ENCODE peak calls at places on chromosomes 5 and 9, in ten cellular contexts. W, L, Y, T, G, F, D, U, A and Z are unnamed samples. For H3K4me1, the result is how much of the 10 kb centered on the place peaks cover.

GRCh38 chr5:33065146-33065545 is 354.0 kb downstream of the NPR3 start:
- DNase-seq in W (no peak), L (no peak), Y (no peak), T (no peak), G (peak), F (no peak), D (no peak), U (no peak), A (no peak), Z (no peak)

GRCh38 chr5:167743685-167744084 is 547.8 kb upstream of the WWC1 start:
- DNase-seq in W (no peak), L (no peak), Y (no peak), T (peak), G (peak), F (no peak), D (peak), U (no peak), A (no peak), Z (no peak)

GRCh38 chr9:69234683-69235082 is 60.6 kb downstream of the TJP2 start:
- DNase-seq in W (no peak), L (no peak), Y (no peak), T (no peak), G (no peak), F (no peak), D (no peak), U (no peak), A (no peak), Z (no peak)

GRCh38 chr9:81430727-81431126 is 258.6 kb downstream of the TLE1 start:
- DNase-seq in W (no peak), L (no peak), Y (no peak), T (no peak), G (peak), F (no peak), D (no peak), U (no peak), A (no peak), Z (no peak)

GRCh38 chr9:99193466-99193821 is 28.3 kb downstream of the ALG2 start:
- DNase-seq in W (no peak), L (no peak), Y (no peak), T (no peak), G (no peak), F (no peak), D (no peak), U (no peak), A (no peak), Z (no peak)

GRCh38 chr5:55985181-55985580 is 9.6 kb downstream of the IL6ST start:
- DNase-seq in W (no peak), L (no peak), Y (no peak), T (no peak), G (no peak), F (no peak), D (no peak), U (no peak), A (no peak), Z (no peak)

GRCh38 chr5:176816043-176816745 is 5.8 kb downstream of the UNC5A start:
- DNase-seq in W (no peak), L (no peak), Y (no peak), T (no peak), G (no peak), F (no peak), D (no peak), U (no peak), A (no peak), Z (no peak)

GRCh38 chr5:74974451-74975089 is 77.8 kb downstream of the GCNT4 start:
- DNase-seq in W (no peak), L (no peak), Y (no peak), T (no peak), G (no peak), F (no peak), D (no peak), U (no peak), A (no peak), Z (no peak)

GRCh38 chr5:14445581-14446290 is 135.9 kb upstream of the OTULINL start:
- DNase-seq in W (no peak), L (no peak), Y (no peak), T (peak), G (peak), F (no peak), D (peak), U (peak), A (peak), Z (no peak)

GRCh38 chr5:127442085-127442484 is 75.4 kb upstream of the PRRC1 start:
- DNase-seq in W (no peak), L (no peak), Y (no peak), T (no peak), G (no peak), F (peak), D (peak), U (no peak), A (no peak), Z (no peak)

GRCh38 chr9:33943389-33943788 is 105.3 kb downstream of the UBAP2 start:
- DNase-seq in W (no peak), L (no peak), Y (no peak), T (no peak), G (no peak), F (no peak), D (no peak), U (no peak), A (no peak), Z (no peak)

GRCh38 chr5:66669086-66669861 is 73.1 kb downstream of the MAST4 start:
- DNase-seq in W (no peak), L (no peak), Y (no peak), T (no peak), G (no peak), F (no peak), D (no peak), U (no peak), A (no peak), Z (no peak)

GRCh38 chr5:418681-419121 is 24.3 kb upstream of the EXOC3 start:
- DNase-seq in W (no peak), L (no peak), Y (peak), T (no peak), G (peak), F (no peak), D (no peak), U (no peak), A (no peak), Z (no peak)

GRCh38 chr5:119943148-119943547 is 313.8 kb downstream of the FAM170A start:
- DNase-seq in W (no peak), L (no peak), Y (no peak), T (no peak), G (peak), F (no peak), D (no peak), U (no peak), A (no peak), Z (no peak)

GRCh38 chr9:128456613-128457061 is 831 bp downstream of the ODF2 start:
- DNase-seq in W (no peak), L (peak), Y (peak), T (peak), G (peak), F (peak), D (peak), U (peak), A (peak), Z (peak)

GRCh38 chr5:113271015-113271414 is 163.8 kb downstream of the TSSK1B start:
- DNase-seq in W (no peak), L (no peak), Y (no peak), T (peak), G (peak), F (no peak), D (no peak), U (no peak), A (no peak), Z (no peak)

GRCh38 chr9:126517751-126518261 is 95.9 kb upstream of the LMX1B start:
- DNase-seq in W (no peak), L (no peak), Y (no peak), T (no peak), G (no peak), F (no peak), D (no peak), U (no peak), A (no peak), Z (no peak)

GRCh38 chr5:28301676-28302075 is 1263.3 kb upstream of the CDH9 start:
- DNase-seq in W (no peak), L (no peak), Y (no peak), T (no peak), G (peak), F (no peak), D (peak), U (no peak), A (no peak), Z (no peak)

GRCh38 chr9:26949604-26950003 is 2.6 kb upstream of the PLAA start:
- DNase-seq in W (no peak), L (no peak), Y (no peak), T (no peak), G (peak), F (no peak), D (no peak), U (no peak), A (no peak), Z (no peak)

GRCh38 chr9:714675-715074 is 126.8 kb upstream of the DMRT1 start:
- DNase-seq in W (no peak), L (no peak), Y (no peak), T (no peak), G (no peak), F (no peak), D (no peak), U (no peak), A (no peak), Z (no peak)

GRCh38 chr5:76690704-76691469 is 25.0 kb upstream of the F2R start:
- DNase-seq in W (no peak), L (no peak), Y (no peak), T (peak), G (peak), F (no peak), D (no peak), U (no peak), A (no peak), Z (no peak)

GRCh38 chr5:1542011-1542410 is 18.3 kb upstream of the LPCAT1 start:
- DNase-seq in W (no peak), L (no peak), Y (no peak), T (peak), G (peak), F (no peak), D (no peak), U (peak), A (no peak), Z (no peak)

GRCh38 chr9:29556317-29556716 is 1983.0 kb upstream of the C9orf72 start:
- DNase-seq in W (no peak), L (no peak), Y (no peak), T (no peak), G (peak), F (peak), D (peak), U (no peak), A (no peak), Z (no peak)

GRCh38 chr5:135650081-135650480 is 71.3 kb upstream of the CXCL14 start:
- DNase-seq in W (no peak), L (no peak), Y (no peak), T (no peak), G (no peak), F (no peak), D (no peak), U (no peak), A (no peak), Z (no peak)

GRCh38 chr9:81557957-81558791 is 131.2 kb downstream of the TLE1 start:
- DNase-seq in W (no peak), L (peak), Y (no peak), T (no peak), G (peak), F (no peak), D (peak), U (no peak), A (peak), Z (no peak)

GRCh38 chr5:67548520-67549262 is 352.1 kb upstream of the CD180 start:
- DNase-seq in W (no peak), L (no peak), Y (no peak), T (no peak), G (no peak), F (no peak), D (no peak), U (no peak), A (no peak), Z (no peak)

GRCh38 chr9:89481161-89481915 is 16.6 kb downstream of the SEMA4D start:
- DNase-seq in W (no peak), L (no peak), Y (no peak), T (no peak), G (no peak), F (no peak), D (no peak), U (no peak), A (no peak), Z (no peak)

GRCh38 chr5:96066386-96066719 is 104.7 kb upstream of the ELL2 start:
- DNase-seq in W (no peak), L (no peak), Y (no peak), T (no peak), G (no peak), F (no peak), D (no peak), U (no peak), A (no peak), Z (no peak)

GRCh38 chr5:88732181-88732633 is 150.8 kb downstream of the MEF2C start:
- DNase-seq in W (peak), L (no peak), Y (peak), T (peak), G (peak), F (no peak), D (no peak), U (peak), A (peak), Z (peak)
- H3K4me1 ChIP-seq in W (half or more), L (under half), Y (half or more), T (under half), G (under half), F (under half), D (under half), U (under half), A (under half), Z (under half)

DNA sequence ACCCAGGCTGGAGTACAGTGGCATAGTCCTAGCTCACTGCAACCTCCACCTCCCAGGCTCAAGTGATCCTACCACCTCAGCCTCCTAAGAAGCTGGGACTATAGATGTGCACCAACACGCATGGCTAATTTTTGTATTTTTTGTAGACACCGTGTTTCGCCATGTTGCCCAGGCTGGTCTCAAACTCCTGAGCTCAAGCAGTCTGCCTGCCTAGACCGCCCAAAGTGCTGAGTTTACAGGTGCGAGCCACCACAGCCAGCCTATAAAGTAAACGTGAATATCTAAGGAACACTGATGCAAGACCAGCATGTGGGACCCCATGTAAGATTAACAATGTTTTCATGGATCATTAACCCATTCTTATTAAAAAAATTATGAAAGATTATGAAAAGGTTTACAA is 15.9 kb downstream of the ANXA2R start:
- DNase-seq in W (no peak), L (no peak), Y (no peak), T (no peak), G (no peak), F (no peak), D (no peak), U (no peak), A (no peak), Z (no peak)
- H3K27ac ChIP-seq in W (no peak), L (no peak), Y (no peak), T (no peak), G (no peak), F (no peak), D (no peak), U (no peak), A (no peak), Z (no peak)

GRCh38 chr9:132826576-132827365 is 51.3 kb downstream of the AK8 start:
- DNase-seq in W (no peak), L (no peak), Y (no peak), T (no peak), G (no peak), F (no peak), D (no peak), U (no peak), A (no peak), Z (no peak)
- H3K4me1 ChIP-seq in W (under half), L (under half), Y (under half), T (under half), G (under half), F (under half), D (under half), U (under half), A (under half), Z (under half)

DNA sequence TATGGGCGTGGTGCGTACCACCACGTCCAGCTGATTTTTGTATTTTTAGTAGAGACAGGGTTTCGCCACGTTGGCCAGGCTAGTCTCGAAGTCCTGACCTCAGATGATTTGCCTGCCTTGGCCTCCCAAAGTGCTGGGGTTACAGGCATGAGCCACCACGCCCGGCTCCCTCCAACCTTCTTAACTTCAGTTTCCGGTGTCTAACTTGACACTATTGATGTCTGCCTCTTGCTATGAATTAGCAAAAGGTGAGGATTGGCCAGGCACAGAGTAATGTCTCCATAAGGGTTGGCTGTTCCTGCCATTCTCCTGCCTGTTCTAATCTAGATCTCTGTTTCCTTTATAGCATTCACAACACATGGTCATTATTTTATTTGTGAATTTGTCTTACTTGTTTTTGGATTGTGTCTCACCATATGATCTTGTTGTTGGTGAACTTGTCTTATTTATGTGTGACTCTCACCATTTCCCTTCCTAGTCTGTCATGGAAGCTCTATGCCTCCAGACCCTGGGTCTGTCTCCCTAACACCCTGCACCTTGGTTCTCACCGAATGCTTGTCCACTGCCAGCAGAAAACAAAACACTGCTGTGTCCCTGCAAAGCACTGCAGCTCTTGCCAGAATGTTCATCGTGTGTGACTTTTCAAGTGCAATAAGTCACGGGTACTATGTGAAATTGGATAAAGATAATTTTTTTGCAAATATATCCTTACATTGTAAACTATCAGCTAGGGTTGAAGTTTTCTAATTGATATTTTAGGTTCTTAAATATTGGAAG is 26.0 kb downstream of the BASP1 start:
- DNase-seq in W (no peak), L (no peak), Y (no peak), T (no peak), G (no peak), F (no peak), D (no peak), U (no peak), A (no peak), Z (no peak)
- H3K27ac ChIP-seq in W (no peak), L (no peak), Y (no peak), T (no peak), G (no peak), F (no peak), D (peak), U (no peak), A (no peak), Z (no peak)

GRCh38 chr9:109889456-109889855 is 109.5 kb downstream of the PALM2AKAP2 start:
- DNase-seq in W (no peak), L (no peak), Y (no peak), T (no peak), G (no peak), F (no peak), D (no peak), U (no peak), A (no peak), Z (no peak)

GRCh38 chr9:109883623-109884022 is 103.6 kb downstream of the PALM2AKAP2 start:
- DNase-seq in W (no peak), L (no peak), Y (no peak), T (no peak), G (no peak), F (no peak), D (no peak), U (no peak), A (no peak), Z (no peak)

GRCh38 chr9:109887079-109887478 is 107.1 kb downstream of the PALM2AKAP2 start:
- DNase-seq in W (no peak), L (no peak), Y (no peak), T (no peak), G (peak), F (no peak), D (no peak), U (no peak), A (no peak), Z (no peak)

GRCh38 chr9:109886050-109886449 is 106.1 kb downstream of the PALM2AKAP2 start:
- DNase-seq in W (no peak), L (no peak), Y (no peak), T (peak), G (no peak), F (no peak), D (no peak), U (no peak), A (no peak), Z (no peak)

GRCh38 chr9:109886617-109887016 is 106.6 kb downstream of the PALM2AKAP2 start:
- DNase-seq in W (no peak), L (no peak), Y (no peak), T (no peak), G (peak), F (no peak), D (no peak), U (no peak), A (no peak), Z (no peak)
- H3K4me1 ChIP-seq in W (under half), L (under half), Y (under half), T (under half), G (under half), F (under half), D (under half), U (under half), A (under half), Z (under half)

GRCh38 chr9:136614967-136615623 is 47.6 kb upstream of the EGFL7 start:
- DNase-seq in W (no peak), L (no peak), Y (no peak), T (no peak), G (peak), F (no peak), D (no peak), U (no peak), A (no peak), Z (no peak)
- H3K27ac ChIP-seq in W (no peak), L (no peak), Y (peak), T (peak), G (peak), F (no peak), D (no peak), U (no peak), A (peak), Z (no peak)

DNA sequence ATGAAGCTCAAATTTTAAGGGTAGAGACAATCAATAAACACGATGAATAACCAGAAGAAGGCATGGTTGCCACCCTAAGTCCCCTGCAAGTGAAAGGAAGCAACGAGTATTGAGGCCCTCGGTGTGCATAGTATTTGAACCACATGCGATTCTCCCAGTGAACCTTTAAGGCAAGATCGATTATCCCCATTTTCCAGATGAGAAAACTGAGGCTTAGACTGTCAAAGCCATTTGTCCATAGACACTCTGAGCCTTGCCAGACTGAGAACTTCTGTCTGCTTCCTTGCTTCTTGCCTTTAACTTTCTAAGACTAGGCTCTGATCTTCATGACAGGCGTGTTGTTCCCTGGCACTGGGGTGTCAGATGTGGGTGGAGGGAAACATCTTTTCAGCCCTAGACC is 58.2 kb downstream of the COL27A1 start:
- DNase-seq in W (no peak), L (no peak), Y (no peak), T (no peak), G (no peak), F (no peak), D (no peak), U (no peak), A (no peak), Z (no peak)
- H3K4me1 ChIP-seq in W (under half), L (under half), Y (under half), T (under half), G (under half), F (under half), D (under half), U (under half), A (under half), Z (under half)

GRCh38 chr9:35994959-35995358 is 37.0 kb upstream of the OR2S2 start:
- DNase-seq in W (no peak), L (no peak), Y (no peak), T (no peak), G (no peak), F (no peak), D (no peak), U (no peak), A (no peak), Z (no peak)

GRCh38 chr9:35996358-35996970 is 38.5 kb upstream of the OR2S2 start:
- DNase-seq in W (no peak), L (no peak), Y (no peak), T (no peak), G (peak), F (no peak), D (no peak), U (no peak), A (no peak), Z (no peak)

GRCh38 chr9:35993976-35994720 is 36.2 kb upstream of the OR2S2 start:
- DNase-seq in W (no peak), L (no peak), Y (no peak), T (no peak), G (no peak), F (no peak), D (no peak), U (no peak), A (no peak), Z (no peak)

GRCh38 chr9:35998333-35998732 is 38.4 kb upstream of the RECK start:
- DNase-seq in W (no peak), L (no peak), Y (no peak), T (no peak), G (no peak), F (no peak), D (no peak), U (no peak), A (no peak), Z (no peak)
- H3K27ac ChIP-seq in W (no peak), L (no peak), Y (no peak), T (no peak), G (no peak), F (no peak), D (no peak), U (no peak), A (no peak), Z (no peak)